ENCODE peak calls at places on chromosomes 7 and 10, in four cellular contexts. L, P, U and J are unnamed samples.

GRCh38 chr10:62916157-62916603 is 100.0 kb upstream of the EGR2 start:
- DNase-seq in L (peak; percentile 25), U (no peak), P (no peak), J (no peak)

GRCh38 chr7:30796105-30796869 is 25.1 kb downstream of the MINDY4 start:
- DNase-seq in L (peak; percentile 85), U (no peak), P (no peak), J (no peak)

GRCh38 chr7:116028808-116029207 is 1.8 kb downstream of the TFEC start:
- DNase-seq in U (peak; percentile 26), P (no peak), L (no peak), J (no peak)

GRCh38 chr10:31320598-31321211 is 1.7 kb downstream of the ZEB1 start:
- DNase-seq in U (no peak), L (peak; percentile 59), P (peak; percentile 16), J (peak; percentile 23)

GRCh38 chr10:80598084-80598798 is 60.5 kb downstream of the SH2D4B start:
- DNase-seq in L (no peak), P (no peak), U (peak; percentile 66), J (no peak)

GRCh38 chr7:78955329-78955728 is 498.1 kb downstream of the MAGI2 start:
- DNase-seq in P (no peak), U (no peak), L (no peak), J (no peak)

GRCh38 chr7:143417734-143418378 is 9.2 kb upstream of the EPHA1 start:
- DNase-seq in L (peak; percentile 26), U (no peak), P (no peak), J (no peak)

GRCh38 chr10:34637419-34637911 is 177.6 kb downstream of the PARD3 start:
- DNase-seq in U (peak; percentile 40), P (peak; percentile 22), L (peak; percentile 23), J (peak; percentile 40)

GRCh38 chr7:101792051-101792651 is 25.3 kb upstream of the CUX1 start:
- DNase-seq in P (no peak), L (no peak), U (no peak), J (no peak)

GRCh38 chr7:151807876-151808275 is 69.0 kb downstream of the PRKAG2 start:
- DNase-seq in P (no peak), U (no peak), L (no peak), J (no peak)
- TF ChIP-seq ELK1 in P (no peak), U (no peak), L (no peak), J (no peak)

GRCh38 chr7:19248681-19249080 is 103.5 kb upstream of the FERD3L start:
- DNase-seq in P (no peak), U (no peak), L (peak; percentile 70), J (no peak)
- TF ChIP-seq POLR2A in P (no peak), U (no peak), L (no peak), J (no peak)

DNA sequence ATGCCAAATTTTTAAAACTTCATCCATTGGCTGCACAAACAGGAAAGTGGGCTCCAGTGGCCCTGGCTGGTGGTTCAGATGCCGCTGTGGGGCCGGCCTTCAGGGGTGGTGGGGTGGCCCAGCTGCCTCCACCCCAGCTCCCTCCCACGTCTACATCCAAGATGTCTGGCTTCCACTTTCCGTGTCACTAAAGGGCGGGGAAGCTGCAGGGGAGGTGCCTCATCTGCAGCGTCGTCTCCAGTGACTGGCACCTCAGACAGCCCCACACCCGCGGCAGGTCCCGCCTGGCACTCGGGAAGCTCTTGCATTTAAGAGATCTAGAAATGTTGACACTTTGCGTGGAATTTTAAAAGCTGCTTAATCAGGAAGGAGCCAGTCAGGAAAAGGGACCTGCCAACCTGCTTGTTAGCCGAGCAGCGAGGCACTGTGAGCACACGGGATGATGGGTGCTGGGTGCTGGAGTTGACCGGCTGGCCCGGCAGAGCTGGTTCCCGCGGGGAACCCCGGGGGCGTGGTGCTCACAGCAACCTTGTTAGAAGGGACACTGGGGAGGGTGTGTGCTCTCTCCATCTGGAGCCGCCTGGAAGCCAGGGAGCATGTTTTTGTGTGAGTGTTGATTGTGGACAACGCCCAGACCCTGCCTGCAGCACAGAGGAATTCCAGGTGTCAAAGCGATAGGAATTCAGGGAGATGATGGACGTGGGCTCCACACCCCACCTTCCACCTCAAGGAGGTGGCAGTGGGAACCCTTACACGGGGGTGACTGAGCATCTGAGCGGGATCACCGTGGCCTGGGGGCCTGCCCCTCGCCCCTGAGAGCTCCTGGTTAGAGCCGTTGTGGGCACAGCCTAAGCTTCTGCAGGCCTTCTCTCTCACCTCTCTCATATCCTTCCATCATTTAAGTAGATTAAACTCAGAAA is 320.5 kb downstream of the PTPRN2 start:
- DNase-seq in P (no peak), L (no peak), U (no peak), J (no peak)
- TF ChIP-seq CEBPB in P (no peak), L (no peak), U (no peak), J (no peak)

GRCh38 chr10:71324743-71325142 is 5.7 kb downstream of the SLC29A3 start:
- DNase-seq in L (no peak), P (no peak), U (no peak), J (no peak)

GRCh38 chr10:71323407-71323806 is 4.3 kb downstream of the SLC29A3 start:
- DNase-seq in L (peak; percentile 33), P (peak; percentile 43), U (no peak), J (peak; percentile 55)

GRCh38 chr10:71330789-71331404 is 11.8 kb downstream of the SLC29A3 start:
- DNase-seq in U (no peak), L (no peak), P (no peak), J (no peak)

GRCh38 chr10:71325258-71325657 is 6.2 kb downstream of the SLC29A3 start:
- DNase-seq in L (no peak), U (no peak), P (no peak), J (no peak)

GRCh38 chr10:71326464-71326881 is 7.4 kb downstream of the SLC29A3 start:
- DNase-seq in P (no peak), L (no peak), U (no peak), J (no peak)
- TF ChIP-seq ELK1 in P (no peak), L (no peak), U (no peak), J (no peak)